ENCODE peak calls at places on chromosome 17, in six cellular contexts. L is mucosa of descending colon, V is cardiac fibroblast, F is epithelial cell of proximal tubule, B is body of pancreas, S is AG10803. C is an unnamed sample.

GRCh38 chr17:75845058-75845711 is 981 bp upstream of the UNC13D start:
- DNase-seq in V (peak; percentile 71), L (peak; percentile 93), B (peak; percentile 96), F (no peak), S (peak; percentile 68), C (no peak)

GRCh38 chr17:13750783-13751484 is 149.2 kb upstream of the HS3ST3A1 start:
- DNase-seq in F (no peak), V (peak; percentile 23), S (peak; percentile 39), B (no peak), L (no peak), C (no peak)

GRCh38 chr17:72606656-72607055 is 485.8 kb downstream of the SLC39A11 start:
- DNase-seq in V (no peak), S (no peak), B (no peak), L (no peak), F (no peak), C (no peak)

GRCh38 chr17:74768069-74768762 is 7.9 kb downstream of the NAT9 start:
- DNase-seq in V (peak; percentile 73), S (peak; percentile 84), L (no peak), F (no peak), B (peak; percentile 97), C (no peak)

GRCh38 chr17:10295728-10296343 is 77.0 kb downstream of the MYH13 start:
- DNase-seq in V (peak; percentile 67), S (peak; percentile 72), F (no peak), B (peak; percentile 34), L (no peak), C (peak; percentile 12)

GRCh38 chr17:45768000-45768399 is 16.1 kb upstream of the CRHR1 start:
- DNase-seq in B (no peak), S (no peak), F (no peak), V (no peak), L (no peak), C (no peak)

GRCh38 chr17:50908860-50909764 is 43.0 kb upstream of the TOB1 start:
- DNase-seq in S (no peak), V (no peak), B (peak; percentile 96), L (peak; percentile 65), F (no peak), C (no peak)

GRCh38 chr17:18377437-18378204 is at the start of gene EVPLL:
- DNase-seq in L (peak; percentile 83), F (no peak), B (no peak), S (peak; percentile 30), V (no peak), C (peak; percentile 31)

GRCh38 chr17:49012893-49013255 is 15.7 kb downstream of the IGF2BP1 start:
- DNase-seq in B (no peak), V (no peak), L (no peak), F (no peak), S (no peak), C (no peak)

DNA sequence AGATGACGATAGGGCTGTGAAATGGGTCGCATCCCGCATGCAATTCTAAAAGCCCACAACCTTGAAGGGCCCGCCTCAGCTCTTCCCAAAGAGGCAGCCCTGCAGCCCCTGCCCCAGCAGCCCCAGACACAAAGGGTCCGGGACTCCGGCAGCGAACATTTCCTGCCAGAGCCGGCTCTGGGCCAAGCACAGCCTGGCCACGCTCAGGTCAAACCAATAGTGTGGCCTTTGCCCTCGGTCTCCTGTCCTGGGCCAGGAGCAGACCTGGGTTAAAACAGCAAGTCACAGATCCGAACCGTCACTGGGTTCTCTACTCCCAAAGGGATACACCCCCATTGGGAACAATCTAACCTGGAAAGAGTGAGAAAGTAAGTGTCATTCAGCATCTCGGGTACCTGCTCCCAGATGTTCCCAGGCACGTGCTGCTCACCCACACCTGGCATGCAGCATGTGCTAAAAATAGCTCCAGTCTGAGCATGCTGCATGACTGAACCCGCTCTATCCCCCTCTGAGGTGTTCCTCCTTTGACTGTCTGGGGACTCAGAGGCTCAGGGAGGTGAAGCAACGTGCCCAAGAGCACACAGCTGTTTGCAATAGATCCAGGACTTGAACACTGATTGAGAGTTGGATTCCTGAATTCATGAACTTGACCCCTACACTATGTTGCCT is 22.2 kb upstream of the ATP2A3 start:
- DNase-seq in S (no peak), V (no peak), F (no peak), L (no peak), B (no peak), C (no peak)
- H3K4me3 ChIP-seq in S (no peak overlapping the region), V (no peak overlapping the region), F (no peak overlapping the region), L (no peak overlapping the region), B (no peak overlapping the region), C (no peak overlapping the region)

GRCh38 chr17:41624208-41625101 is at the start of gene KRT17:
- DNase-seq in S (no peak), F (no peak), B (peak; percentile 33), V (no peak), L (no peak), C (no peak)
- TF ChIP-seq CTCF in S (no peak), F (no peak), B (no peak), V (no peak), L (no peak), C (no peak)

GRCh38 chr17:68019336-68019674 is 16.2 kb upstream of the KPNA2 start:
- DNase-seq in B (peak; percentile 10), S (no peak), L (no peak), F (no peak), V (no peak), C (no peak)
- H3K4me3 ChIP-seq in B (no peak overlapping the region), S (no peak overlapping the region), L (no peak overlapping the region), F (no peak overlapping the region), V (no peak overlapping the region), C (no peak overlapping the region)

GRCh38 chr17:28892024-28892423 is 5.5 kb downstream of the FLOT2 start:
- DNase-seq in S (no peak), F (no peak), L (peak; percentile 36), V (no peak), B (no peak), C (no peak)
- TF ChIP-seq CTCF in S (no peak), F (no peak), L (no peak), V (no peak), B (no peak), C (no peak)

GRCh38 chr17:17376362-17376761 is 73.2 kb downstream of the NT5M start:
- DNase-seq in S (peak; percentile 89), F (no peak), B (no peak), V (peak; percentile 79), L (no peak), C (no peak)
- H3K4me3 ChIP-seq in S (no peak overlapping the region), F (no peak overlapping the region), B (no peak overlapping the region), V (no peak overlapping the region), L (no peak overlapping the region), C (no peak overlapping the region)

GRCh38 chr17:59451706-59452105 is 113.7 kb upstream of the DHX40 start:
- DNase-seq in L (no peak), B (no peak), F (peak; percentile 89), S (peak; percentile 40), V (peak; percentile 83), C (peak; percentile 80)
- TF ChIP-seq CTCF in L (no peak), B (no peak), F (peak; percentile 15), S (no peak), V (no peak), C (no peak)

DNA sequence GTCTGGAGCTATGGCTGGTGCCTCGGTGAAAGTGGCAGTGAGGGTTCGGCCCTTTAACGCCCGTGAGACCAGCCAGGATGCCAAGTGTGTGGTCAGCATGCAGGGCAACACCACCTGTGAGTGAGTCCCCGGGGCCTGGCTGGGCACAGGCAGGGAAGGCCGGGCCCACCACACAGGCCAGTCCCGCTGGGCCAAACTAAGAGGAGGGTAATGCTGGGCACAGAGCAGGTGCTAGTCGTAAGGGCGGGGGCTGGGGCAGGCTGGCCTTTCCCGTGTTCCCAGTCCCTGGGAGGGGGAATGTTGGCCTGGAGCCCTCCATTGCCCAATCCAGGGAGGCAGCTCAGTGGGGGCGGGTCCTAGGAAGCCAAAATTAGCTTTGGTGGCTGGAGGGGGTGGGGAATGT is 2.5 kb downstream of the KIF1C start:
- DNase-seq in L (no peak), S (peak; percentile 46), B (peak; percentile 61), V (no peak), F (no peak), C (no peak)
- H3K4me3 ChIP-seq in L (no peak overlapping the region), S (peak overlapping the region; percentile 97), B (no peak overlapping the region), V (no peak overlapping the region), F (no peak overlapping the region), C (no peak overlapping the region)

C was measured in kidney epithelial cell.